ENCODE peak calls at places on chromosomes 16 and 17, in four cellular contexts. One of them, this sample, is unnamed. For H3K36me3, the result is how much of the 10 kb centered on the place peaks cover.

GRCh38 chr16:5836979-5837670 is 739.5 kb upstream of the EEF2KMT start:
- DNase-seq in endothelial cell of umbilical vein: no peak
- DNase-seq in stomach: no peak
- DNase-seq in transverse colon: no peak
- DNase-seq in this sample: no peak

GRCh38 chr16:25110392-25110947 is 1.1 kb upstream of the LCMT1 start:
- DNase-seq in endothelial cell of umbilical vein: no peak
- DNase-seq in stomach: no peak
- DNase-seq in transverse colon: peak
- DNase-seq in this sample: no peak

GRCh38 chr17:81309140-81309858 is 14.2 kb upstream of the SLC38A10 start:
- DNase-seq in transverse colon: peak
- DNase-seq in endothelial cell of umbilical vein: peak
- DNase-seq in stomach: peak
- DNase-seq in this sample: peak

GRCh38 chr17:56629450-56630187 is 36.1 kb downstream of the NOG start:
- DNase-seq in stomach: no peak
- DNase-seq in endothelial cell of umbilical vein: no peak
- DNase-seq in transverse colon: no peak
- DNase-seq in this sample: no peak

GRCh38 chr17:33390479-33391027 is 97.5 kb upstream of the ASIC2 start:
- DNase-seq in stomach: no peak
- DNase-seq in endothelial cell of umbilical vein: no peak
- DNase-seq in transverse colon: no peak
- DNase-seq in this sample: no peak

GRCh38 chr16:59259964-59260348 is 525.8 kb upstream of the GOT2 start:
- DNase-seq in stomach: no peak
- DNase-seq in endothelial cell of umbilical vein: no peak
- DNase-seq in transverse colon: no peak
- DNase-seq in this sample: no peak

GRCh38 chr17:46178550-46179198 is 14.6 kb downstream of the KANSL1 start:
- DNase-seq in transverse colon: no peak
- DNase-seq in stomach: no peak
- DNase-seq in endothelial cell of umbilical vein: no peak
- DNase-seq in this sample: no peak

GRCh38 chr17:10463402-10463801 is 6.0 kb downstream of the MYH4 start:
- DNase-seq in endothelial cell of umbilical vein: no peak
- DNase-seq in stomach: no peak
- DNase-seq in transverse colon: no peak
- DNase-seq in this sample: no peak

GRCh38 chr16:88754109-88754911 is 30.7 kb downstream of the PIEZO1 start:
- DNase-seq in endothelial cell of umbilical vein: no peak
- DNase-seq in transverse colon: no peak
- DNase-seq in stomach: no peak
- DNase-seq in this sample: no peak

GRCh38 chr16:28981517-28981916 is 3.3 kb upstream of the LAT start:
- DNase-seq in transverse colon: no peak
- DNase-seq in endothelial cell of umbilical vein: no peak
- DNase-seq in stomach: no peak
- DNase-seq in this sample: no peak

GRCh38 chr16:49590166-49590871 is 216.7 kb downstream of the C16orf78 start:
- DNase-seq in transverse colon: no peak
- DNase-seq in endothelial cell of umbilical vein: no peak
- DNase-seq in stomach: peak
- DNase-seq in this sample: no peak

GRCh38 chr17:68771867-68772515 is 170.8 kb upstream of the FAM20A start:
- DNase-seq in endothelial cell of umbilical vein: peak
- DNase-seq in transverse colon: no peak
- DNase-seq in stomach: no peak
- DNase-seq in this sample: no peak

GRCh38 chr16:84913315-84913714 is 93.5 kb downstream of the CRISPLD2 start:
- DNase-seq in endothelial cell of umbilical vein: no peak
- DNase-seq in stomach: no peak
- DNase-seq in transverse colon: peak
- DNase-seq in this sample: no peak

GRCh38 chr16:24845726-24846547 is at the start of gene SLC5A11:
- DNase-seq in transverse colon: peak
- DNase-seq in endothelial cell of umbilical vein: no peak
- DNase-seq in stomach: no peak
- DNase-seq in this sample: no peak

GRCh38 chr16:84751947-84752346 is 52.1 kb downstream of the USP10 start:
- DNase-seq in stomach: no peak
- DNase-seq in endothelial cell of umbilical vein: peak
- DNase-seq in transverse colon: no peak
- DNase-seq in this sample: no peak

GRCh38 chr17:58338454-58338841 is 9.9 kb upstream of the TSPOAP1 start:
- DNase-seq in transverse colon: no peak
- DNase-seq in stomach: no peak
- DNase-seq in endothelial cell of umbilical vein: no peak
- DNase-seq in this sample: no peak

GRCh38 chr17:2025622-2026309 is 632 bp upstream of the RTN4RL1 start:
- DNase-seq in transverse colon: peak
- DNase-seq in endothelial cell of umbilical vein: peak
- DNase-seq in stomach: peak
- DNase-seq in this sample: no peak

GRCh38 chr17:2023692-2024571 is 1.2 kb downstream of the RTN4RL1 start:
- DNase-seq in transverse colon: peak
- DNase-seq in endothelial cell of umbilical vein: no peak
- DNase-seq in stomach: no peak
- DNase-seq in this sample: no peak

GRCh38 chr17:2023256-2023655 is 1.9 kb downstream of the RTN4RL1 start:
- DNase-seq in transverse colon: no peak
- DNase-seq in stomach: no peak
- DNase-seq in endothelial cell of umbilical vein: no peak
- DNase-seq in this sample: no peak

GRCh38 chr17:2025220-2025621 is at the start of gene RTN4RL1:
- DNase-seq in endothelial cell of umbilical vein: no peak
- DNase-seq in stomach: peak
- DNase-seq in transverse colon: peak
- DNase-seq in this sample: no peak

DNA sequence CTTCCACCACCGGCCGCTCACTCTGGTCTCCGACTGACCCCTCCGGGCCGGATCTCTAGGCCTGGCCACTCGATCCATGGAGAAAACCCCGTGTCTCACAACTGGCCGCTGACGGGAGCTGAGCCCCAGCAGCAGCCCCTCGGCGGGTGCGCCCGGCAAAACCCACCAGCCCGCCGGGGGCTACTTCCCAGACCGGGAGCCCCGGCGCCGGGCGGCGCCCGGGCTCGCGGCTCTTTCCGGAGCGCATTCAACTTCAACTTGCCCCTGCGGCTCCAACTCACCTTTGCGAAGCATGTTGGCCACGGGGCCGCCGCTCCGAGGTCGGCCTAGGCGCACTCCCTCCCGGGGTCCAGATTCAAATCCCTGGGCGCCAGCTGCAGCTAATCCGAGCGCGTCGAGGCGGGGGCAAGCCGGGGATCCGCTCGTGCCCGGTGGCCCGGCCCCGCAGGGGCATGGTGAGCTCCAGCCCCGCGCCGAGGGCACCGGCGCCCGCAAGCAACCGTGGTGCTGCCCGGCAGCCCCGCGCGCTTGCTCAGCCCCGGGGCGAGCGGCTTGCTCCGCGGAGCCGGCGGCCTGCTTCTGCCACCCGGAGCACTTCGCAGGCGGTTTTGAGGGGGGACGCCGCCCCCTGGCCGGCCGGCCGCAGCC is 438 bp downstream of the RTN4RL1 start:
- DNase-seq in stomach: no peak
- DNase-seq in transverse colon: no peak
- DNase-seq in endothelial cell of umbilical vein: no peak
- DNase-seq in this sample: no peak
- TF ChIP-seq POLR2AphosphoS5 in stomach: no peak
- TF ChIP-seq POLR2AphosphoS5 in transverse colon: no peak
- TF ChIP-seq POLR2AphosphoS5 in endothelial cell of umbilical vein: no peak
- TF ChIP-seq POLR2AphosphoS5 in this sample: no peak

GRCh38 chr17:40325156-40326013 is 16.4 kb downstream of the RARA start:
- DNase-seq in transverse colon: no peak
- DNase-seq in endothelial cell of umbilical vein: no peak
- DNase-seq in stomach: no peak
- DNase-seq in this sample: no peak

GRCh38 chr17:40327244-40327666 is 18.3 kb downstream of the RARA start:
- DNase-seq in endothelial cell of umbilical vein: no peak
- DNase-seq in stomach: no peak
- DNase-seq in transverse colon: no peak
- DNase-seq in this sample: no peak

GRCh38 chr17:40326014-40326831 is 17.2 kb downstream of the RARA start:
- DNase-seq in endothelial cell of umbilical vein: peak
- DNase-seq in transverse colon: peak
- DNase-seq in stomach: no peak
- DNase-seq in this sample: no peak

GRCh38 chr17:40327735-40328385 is 18.9 kb downstream of the RARA start:
- DNase-seq in transverse colon: no peak
- DNase-seq in endothelial cell of umbilical vein: no peak
- DNase-seq in stomach: no peak
- DNase-seq in this sample: no peak

DNA sequence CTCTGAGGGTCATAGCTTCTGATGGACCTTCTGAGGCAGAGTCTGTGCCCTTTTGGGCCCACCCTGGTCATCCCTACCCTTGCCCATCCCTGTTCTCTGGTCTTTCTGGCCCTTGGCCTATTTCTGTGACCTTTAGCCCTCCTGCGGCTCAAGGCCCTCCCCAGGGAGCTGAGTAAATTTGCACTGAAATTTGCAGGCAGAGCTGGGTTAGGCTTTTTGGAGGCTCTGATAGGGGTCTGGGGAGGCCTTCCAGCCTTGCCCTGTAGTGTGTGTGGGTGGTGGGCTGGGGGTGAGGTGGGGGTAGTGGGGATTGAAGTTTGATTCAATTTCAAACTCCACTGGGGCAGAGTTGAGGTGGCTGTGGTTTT is 17.8 kb downstream of the RARA start:
- DNase-seq in stomach: no peak
- DNase-seq in transverse colon: no peak
- DNase-seq in endothelial cell of umbilical vein: no peak
- DNase-seq in this sample: no peak
- H3K27ac ChIP-seq in stomach: peak
- H3K27ac ChIP-seq in transverse colon: peak
- H3K27ac ChIP-seq in endothelial cell of umbilical vein: no peak
- H3K27ac ChIP-seq in this sample: peak

DNA sequence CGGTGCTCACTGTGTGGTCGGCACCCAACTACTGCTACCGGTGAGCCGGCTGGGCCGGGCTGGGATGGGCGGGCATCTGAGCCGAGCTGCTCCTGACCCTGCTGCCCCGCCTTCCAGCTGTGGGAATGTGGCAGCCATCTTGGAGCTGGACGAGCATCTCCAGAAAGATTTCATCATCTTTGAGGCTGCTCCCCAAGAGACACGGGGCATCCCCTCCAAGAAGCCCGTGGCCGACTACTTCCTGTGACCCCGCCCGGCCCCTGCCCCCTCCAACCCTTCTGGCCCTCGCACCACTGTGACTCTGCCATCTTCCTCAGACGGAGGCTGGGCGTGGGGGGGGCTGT is 6.9 kb downstream of the TBX6 start:
- DNase-seq in transverse colon: no peak
- DNase-seq in stomach: no peak
- DNase-seq in endothelial cell of umbilical vein: no peak
- DNase-seq in this sample: no peak
- H3K36me3 ChIP-seq in transverse colon: under half
- H3K36me3 ChIP-seq in stomach: half or more
- H3K36me3 ChIP-seq in endothelial cell of umbilical vein: under half
- H3K36me3 ChIP-seq in this sample: half or more

GRCh38 chr16:75559564-75560372 is 3.7 kb upstream of the TMEM231 start:
- DNase-seq in endothelial cell of umbilical vein: no peak
- DNase-seq in stomach: no peak
- DNase-seq in transverse colon: no peak
- DNase-seq in this sample: no peak

GRCh38 chr16:75552951-75553350 is 3.1 kb downstream of the TMEM231 start:
- DNase-seq in stomach: no peak
- DNase-seq in transverse colon: no peak
- DNase-seq in endothelial cell of umbilical vein: peak
- DNase-seq in this sample: no peak

GRCh38 chr16:75559002-75559401 is 3.0 kb upstream of the TMEM231 start:
- DNase-seq in transverse colon: no peak
- DNase-seq in endothelial cell of umbilical vein: no peak
- DNase-seq in stomach: no peak
- DNase-seq in this sample: no peak

GRCh38 chr16:75555707-75556512 is at the start of gene TMEM231:
- DNase-seq in transverse colon: peak
- DNase-seq in stomach: peak
- DNase-seq in endothelial cell of umbilical vein: peak
- DNase-seq in this sample: peak

DNA sequence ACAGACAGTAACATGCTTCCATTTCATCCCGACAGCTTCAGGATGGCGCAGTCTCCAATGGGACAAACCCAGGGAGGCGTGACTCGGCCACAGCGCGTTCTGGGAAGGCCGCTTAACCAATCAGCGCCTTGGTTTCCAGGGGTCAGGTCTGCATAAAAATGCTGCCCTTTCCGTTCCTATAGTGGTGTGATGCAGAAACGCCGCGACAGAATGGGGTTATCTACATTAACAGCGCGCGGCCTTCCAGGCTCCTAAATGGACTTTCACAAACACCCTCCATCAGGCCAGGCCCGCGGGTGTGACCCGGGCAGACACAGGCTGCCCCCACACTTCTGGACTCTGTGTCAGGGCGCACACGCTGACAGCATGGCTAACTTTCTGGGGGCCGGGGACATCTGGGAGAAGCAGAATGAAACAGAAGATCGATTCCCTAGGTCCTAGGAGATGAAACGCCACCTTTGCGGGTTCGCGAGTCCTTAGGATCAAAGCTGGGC is 792 bp downstream of the TMEM231 start:
- DNase-seq in stomach: peak
- DNase-seq in transverse colon: peak
- DNase-seq in endothelial cell of umbilical vein: peak
- DNase-seq in this sample: no peak
- TF ChIP-seq POLR2AphosphoS5 in stomach: peak
- TF ChIP-seq POLR2AphosphoS5 in transverse colon: no peak
- TF ChIP-seq POLR2AphosphoS5 in endothelial cell of umbilical vein: peak
- TF ChIP-seq POLR2AphosphoS5 in this sample: peak

GRCh38 chr17:74450925-74451403 is 15.5 kb upstream of the CD300A start:
- DNase-seq in transverse colon: no peak
- DNase-seq in stomach: no peak
- DNase-seq in endothelial cell of umbilical vein: no peak
- DNase-seq in this sample: no peak
- H3K27ac ChIP-seq in transverse colon: peak
- H3K27ac ChIP-seq in stomach: peak
- H3K27ac ChIP-seq in endothelial cell of umbilical vein: no peak
- H3K27ac ChIP-seq in this sample: no peak

This sample was measured in esophagus muscularis mucosa.